ENCODE peak calls at places on chromosomes 7 and 10, in seven cellular contexts. M is GM23248, J is colonic mucosa, W is heart left ventricle, T is cardiac muscle cell, S is neural progenitor cell, C is brain microvascular endothelial cell. Z is an unnamed sample. For H3K27me3, the result is how much of the 10 kb centered on the place peaks cover.

GRCh38 chr7:30313348-30313747 is 29.0 kb downstream of the ZNRF2 start:
- DNase-seq in W (no peak), S (no peak), M (peak), J (no peak), T (no peak), C (no peak), Z (no peak)

GRCh38 chr10:20369863-20370736 is 527.0 kb downstream of the NEBL start:
- DNase-seq in T (no peak), J (peak), M (no peak), W (no peak), C (no peak), S (no peak), Z (no peak)

GRCh38 chr7:148095066-148095465 is 495.5 kb upstream of the C7orf33 start:
- DNase-seq in S (no peak), W (no peak), C (no peak), J (no peak), M (no peak), T (no peak), Z (no peak)

GRCh38 chr7:126589068-126589684 is 663.6 kb downstream of the GRM8 start:
- DNase-seq in W (no peak), M (no peak), J (no peak), C (no peak), T (no peak), S (no peak), Z (no peak)

GRCh38 chr7:127578036-127578684 is 7.2 kb downstream of the GCC1 start:
- DNase-seq in C (peak), S (peak), T (no peak), M (peak), J (no peak), W (no peak), Z (no peak)

GRCh38 chr7:44693641-44694313 is 54.9 kb upstream of the ZMIZ2 start:
- DNase-seq in C (peak), J (no peak), W (peak), M (peak), T (no peak), S (no peak), Z (no peak)

GRCh38 chr10:123766012-123766411 is 99.9 kb downstream of the GPR26 start:
- DNase-seq in W (no peak), C (no peak), M (no peak), S (no peak), T (no peak), J (peak), Z (no peak)

GRCh38 chr7:28572321-28573058 is 160.2 kb downstream of the CREB5 start:
- DNase-seq in W (no peak), S (peak), T (no peak), M (no peak), J (peak), C (no peak), Z (no peak)

GRCh38 chr10:108755661-108756060 is 1167.7 kb downstream of the XPNPEP1 start:
- DNase-seq in C (no peak), W (no peak), S (no peak), T (no peak), J (no peak), M (peak), Z (no peak)

GRCh38 chr10:72340911-72341310 is 13.8 kb downstream of the DNAJB12 start:
- DNase-seq in J (no peak), W (no peak), T (no peak), S (no peak), C (no peak), M (no peak), Z (no peak)

GRCh38 chr7:149497467-149498261 is at the start of gene ZNF746:
- DNase-seq in J (peak), S (peak), W (peak), C (peak), T (peak), M (peak), Z (peak)

GRCh38 chr7:117269417-117269816 is 53.4 kb downstream of the WNT2 start:
- DNase-seq in S (no peak), C (peak), T (no peak), J (no peak), M (peak), W (no peak), Z (no peak)

GRCh38 chr7:117230276-117231046 is 92.4 kb downstream of the WNT2 start:
- DNase-seq in M (peak), J (no peak), T (no peak), W (no peak), S (no peak), C (peak), Z (no peak)

GRCh38 chr10:110306452-110306768 is 1.7 kb upstream of the SMNDC1 start:
- DNase-seq in W (no peak), M (no peak), T (no peak), J (no peak), S (no peak), C (no peak), Z (no peak)

GRCh38 chr10:101216631-101217425 is 12.4 kb downstream of the LBX1 start:
- DNase-seq in S (peak), W (no peak), J (no peak), M (no peak), C (no peak), T (no peak), Z (no peak)

GRCh38 chr7:156547884-156548561 is 92.6 kb upstream of the RNF32 start:
- DNase-seq in M (no peak), S (no peak), J (no peak), W (no peak), T (no peak), C (no peak), Z (no peak)

GRCh38 chr7:12196386-12196785 is 14.7 kb upstream of the TMEM106B start:
- DNase-seq in W (no peak), T (no peak), M (no peak), C (no peak), S (no peak), J (no peak), Z (no peak)

GRCh38 chr10:52284416-52285013 is 29.6 kb upstream of the DKK1 start:
- DNase-seq in M (no peak), W (no peak), C (no peak), T (no peak), J (no peak), S (no peak), Z (no peak)

GRCh38 chr7:522071-522937 is 2.7 kb upstream of the PDGFA start:
- DNase-seq in C (no peak), W (peak), J (peak), M (peak), T (peak), S (peak), Z (no peak)

GRCh38 chr10:3923033-3923432 is 138.0 kb upstream of the KLF6 start:
- DNase-seq in J (no peak), W (no peak), S (no peak), T (no peak), M (no peak), C (no peak), Z (no peak)

DNA sequence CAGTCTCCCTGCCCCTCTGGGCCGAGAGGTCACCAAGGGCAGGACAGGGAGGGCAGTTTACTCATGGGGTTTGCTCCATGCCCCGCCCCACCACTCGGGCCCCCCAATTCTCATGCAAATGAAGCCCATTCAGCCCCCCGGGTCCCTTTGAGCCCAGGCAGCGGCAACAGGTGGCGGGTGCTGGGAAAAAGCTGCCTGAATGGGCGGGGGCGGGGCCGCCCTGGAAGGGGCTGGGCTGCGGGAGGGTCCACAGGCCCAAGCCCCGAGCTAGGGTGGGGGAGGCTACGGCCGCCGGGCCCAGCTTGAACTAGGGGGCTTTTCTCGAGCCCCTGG is 5.2 kb downstream of the LFNG start:
- DNase-seq in J (no peak), T (no peak), C (no peak), S (peak), W (no peak), M (no peak), Z (no peak)
- H3K27ac ChIP-seq in J (peak), T (no peak), C (no peak), S (peak), W (peak), M (no peak), Z (no peak)

GRCh38 chr7:47543659-47544058 is 38.3 kb downstream of the TNS3 start:
- DNase-seq in C (no peak), J (no peak), S (no peak), M (no peak), T (no peak), W (no peak), Z (no peak)

GRCh38 chr7:47543056-47543455 is 38.9 kb downstream of the TNS3 start:
- DNase-seq in J (no peak), T (no peak), C (no peak), S (no peak), W (no peak), M (no peak), Z (no peak)

GRCh38 chr7:47546171-47546570 is 35.7 kb downstream of the TNS3 start:
- DNase-seq in S (no peak), M (no peak), W (no peak), C (no peak), T (no peak), J (no peak), Z (no peak)

GRCh38 chr7:47542051-47542450 is 39.9 kb downstream of the TNS3 start:
- DNase-seq in M (no peak), T (no peak), C (no peak), W (no peak), S (no peak), J (no peak), Z (no peak)

DNA sequence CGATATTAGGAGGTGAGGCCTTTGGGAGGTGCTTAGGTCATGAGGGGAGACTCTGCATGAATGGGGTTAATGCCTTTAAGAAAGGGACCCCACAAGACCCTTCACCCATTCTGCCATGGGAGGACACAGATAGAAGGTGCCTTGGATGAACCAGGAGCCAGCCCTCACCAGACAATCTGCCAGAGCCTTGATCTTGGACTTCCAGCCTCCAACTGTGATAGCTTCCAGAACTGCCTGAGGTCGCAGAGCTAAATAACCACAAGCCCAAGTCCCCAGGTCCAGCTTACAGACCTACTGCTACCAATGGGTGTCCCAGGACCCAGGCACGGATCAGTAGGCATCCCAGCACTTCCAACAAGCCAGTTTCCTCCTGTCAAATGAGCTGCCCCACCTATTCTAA is 37.5 kb downstream of the TNS3 start:
- DNase-seq in J (no peak), M (no peak), C (no peak), W (no peak), S (no peak), T (no peak), Z (no peak)
- H3K27me3 ChIP-seq in J (under half), M (under half), C (under half), W (under half), S (under half), T (under half), Z (under half)

DNA sequence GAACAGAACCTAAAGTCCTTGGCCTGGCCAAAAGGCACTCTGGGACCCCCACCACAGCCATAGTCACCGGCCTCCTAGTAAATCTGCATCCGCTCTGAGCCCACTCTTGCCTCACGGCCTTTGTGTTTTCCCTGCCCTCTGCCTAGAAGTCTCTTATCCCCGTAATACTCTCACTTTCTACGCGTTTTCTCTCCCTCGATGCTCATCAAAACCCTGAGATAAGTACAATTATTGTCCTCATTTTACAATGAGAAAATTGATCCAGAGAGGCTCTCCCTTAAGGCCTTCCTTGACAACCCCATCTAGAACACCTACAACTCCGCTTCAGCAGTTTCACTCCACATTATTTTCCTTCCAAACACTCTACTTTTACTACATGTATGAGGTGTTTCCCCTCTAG is 1.5 kb upstream of the SFXN4 start:
- DNase-seq in T (no peak), J (no peak), M (no peak), W (no peak), C (no peak), S (no peak), Z (no peak)
- H3K27ac ChIP-seq in T (peak), J (no peak), M (no peak), W (no peak), C (no peak), S (peak), Z (no peak)

GRCh38 chr7:151244156-151244870 is 4.2 kb downstream of the SMARCD3 start:
- DNase-seq in M (peak), W (no peak), S (peak), T (peak), C (peak), J (peak), Z (no peak)
- H3K27me3 ChIP-seq in M (under half), W (under half), S (under half), T (under half), C (under half), J (under half), Z (under half)

DNA sequence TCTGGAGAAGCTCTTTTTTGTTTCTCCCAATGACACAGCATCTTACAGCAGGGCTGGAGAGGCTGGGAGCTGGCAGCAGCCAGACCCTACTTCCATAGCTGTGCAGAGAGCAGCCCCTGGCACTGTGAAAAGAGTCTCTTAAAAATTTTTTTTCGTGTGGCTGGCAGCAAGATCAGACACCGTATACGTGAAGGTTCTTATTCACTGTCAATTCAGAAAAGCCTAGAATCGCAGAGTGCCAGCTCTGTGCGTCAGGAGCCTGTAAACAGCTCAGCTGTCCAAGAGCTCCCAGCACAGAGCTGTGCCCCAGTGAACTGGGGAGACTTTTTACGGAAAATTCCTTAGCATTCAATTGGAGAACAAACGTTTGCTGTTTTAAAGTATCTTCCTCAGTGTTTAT is 6.5 kb downstream of the BAG3 start:
- DNase-seq in C (no peak), W (no peak), T (no peak), M (peak), S (no peak), J (no peak), Z (no peak)
- H3K27ac ChIP-seq in C (peak), W (peak), T (no peak), M (peak), S (peak), J (no peak), Z (peak)

Z was measured in lung.